ENCODE peak calls at places on chromosomes 2 and 18, in eight cellular contexts. B is choroid plexus epithelial cell, F is tibial artery, A is left lung, U is cardiac fibroblast, S is PC-3, W is heart left ventricle, L is AG04450. I is an unnamed sample.

GRCh38 chr2:143157001-143157798 is 28.0 kb downstream of the ARHGAP15 start:
- DNase-seq in B (no peak), F (no peak), A (no peak), U (no peak), S (no peak), W (no peak), L (no peak), I (no peak)

GRCh38 chr18:6281874-6282273 is 132.8 kb downstream of the L3MBTL4 start:
- DNase-seq in B (no peak), F (no peak), A (no peak), U (no peak), S (no peak), W (no peak), L (no peak), I (no peak)

GRCh38 chr18:5417342-5417741 is 121.8 kb upstream of the ZBTB14 start:
- DNase-seq in B (peak), F (no peak), A (peak), U (peak), S (no peak), W (no peak), L (no peak), I (no peak)

GRCh38 chr2:159891917-159892691 is 94.1 kb upstream of the CD302 start:
- DNase-seq in B (peak), F (no peak), A (no peak), U (peak), S (peak), W (no peak), L (no peak), I (peak)

GRCh38 chr18:74963820-74964446 is 245.0 kb downstream of the PTGR3 start:
- DNase-seq in B (peak), F (no peak), A (no peak), U (peak), S (peak), W (no peak), L (no peak), I (peak)

GRCh38 chr2:237177986-237178385 is 92.3 kb downstream of the COPS8 start:
- DNase-seq in B (no peak), F (no peak), A (no peak), U (no peak), S (no peak), W (no peak), L (no peak), I (no peak)

GRCh38 chr2:121197369-121198091 is 87.5 kb downstream of the TFCP2L1 start:
- DNase-seq in B (peak), F (peak), A (peak), U (peak), S (peak), W (peak), L (no peak), I (peak)

GRCh38 chr18:10008006-10008647 is 94.3 kb downstream of the VAPA start:
- DNase-seq in B (no peak), F (no peak), A (no peak), U (no peak), S (no peak), W (no peak), L (no peak), I (no peak)

GRCh38 chr18:39994521-39994920 is 1960.5 kb upstream of the PIK3C3 start:
- DNase-seq in B (no peak), F (no peak), A (no peak), U (no peak), S (peak), W (no peak), L (no peak), I (peak)

GRCh38 chr18:22283397-22283796 is 114.0 kb downstream of the GATA6 start:
- DNase-seq in B (peak), F (no peak), A (no peak), U (no peak), S (no peak), W (no peak), L (no peak), I (peak)

GRCh38 chr2:130744287-130745117 is 10.8 kb upstream of the AMER3 start:
- DNase-seq in B (no peak), F (no peak), A (peak), U (no peak), S (no peak), W (no peak), L (no peak), I (no peak)

GRCh38 chr18:55400590-55401274 is 187.3 kb downstream of the TCF4 start:
- DNase-seq in B (peak), F (no peak), A (no peak), U (peak), S (no peak), W (no peak), L (no peak), I (no peak)

GRCh38 chr18:55401275-55401620 is 186.7 kb downstream of the TCF4 start:
- DNase-seq in B (peak), F (no peak), A (no peak), U (no peak), S (no peak), W (no peak), L (no peak), I (no peak)

GRCh38 chr18:55403555-55403954 is 184.4 kb downstream of the TCF4 start:
- DNase-seq in B (no peak), F (no peak), A (no peak), U (no peak), S (no peak), W (no peak), L (no peak), I (no peak)

GRCh38 chr18:55402731-55403405 is 185.1 kb downstream of the TCF4 start:
- DNase-seq in B (peak), F (no peak), A (no peak), U (peak), S (no peak), W (no peak), L (no peak), I (no peak)

GRCh38 chr18:55401638-55402191 is 186.3 kb downstream of the TCF4 start:
- DNase-seq in B (peak), F (no peak), A (no peak), U (peak), S (no peak), W (no peak), L (peak), I (no peak)
- H3K4me3 ChIP-seq in B (peak), F (peak), A (peak), U (peak), S (no peak), W (peak), L (peak), I (no peak)

GRCh38 chr2:189763908-189764661 is 1.5 kb upstream of the OSGEPL1 start:
- DNase-seq in B (peak), F (no peak), A (no peak), U (peak), S (no peak), W (no peak), L (no peak), I (no peak)
- TF ChIP-seq CTCF in B (no peak), F (no peak), A (no peak), U (no peak), S (no peak), W (no peak), L (no peak), I (no peak)

GRCh38 chr2:176461098-176461497 is 191.9 kb downstream of the MTX2 start:
- DNase-seq in B (no peak), F (no peak), A (no peak), U (peak), S (peak), W (no peak), L (no peak), I (peak)
- H3K4me3 ChIP-seq in B (no peak), F (no peak), A (no peak), U (no peak), S (no peak), W (no peak), L (no peak), I (no peak)

GRCh38 chr2:72710418-72711152 is 115.2 kb downstream of the EXOC6B start:
- DNase-seq in B (no peak), F (no peak), A (no peak), U (no peak), S (no peak), W (no peak), L (no peak), I (no peak)

GRCh38 chr2:72712977-72713376 is 112.9 kb downstream of the EXOC6B start:
- DNase-seq in B (no peak), F (no peak), A (no peak), U (no peak), S (no peak), W (no peak), L (no peak), I (no peak)

GRCh38 chr2:72712304-72712703 is 113.5 kb downstream of the EXOC6B start:
- DNase-seq in B (no peak), F (no peak), A (no peak), U (no peak), S (no peak), W (no peak), L (no peak), I (no peak)

GRCh38 chr2:72718906-72719305 is 106.9 kb downstream of the EXOC6B start:
- DNase-seq in B (no peak), F (no peak), A (no peak), U (no peak), S (peak), W (no peak), L (no peak), I (no peak)

DNA sequence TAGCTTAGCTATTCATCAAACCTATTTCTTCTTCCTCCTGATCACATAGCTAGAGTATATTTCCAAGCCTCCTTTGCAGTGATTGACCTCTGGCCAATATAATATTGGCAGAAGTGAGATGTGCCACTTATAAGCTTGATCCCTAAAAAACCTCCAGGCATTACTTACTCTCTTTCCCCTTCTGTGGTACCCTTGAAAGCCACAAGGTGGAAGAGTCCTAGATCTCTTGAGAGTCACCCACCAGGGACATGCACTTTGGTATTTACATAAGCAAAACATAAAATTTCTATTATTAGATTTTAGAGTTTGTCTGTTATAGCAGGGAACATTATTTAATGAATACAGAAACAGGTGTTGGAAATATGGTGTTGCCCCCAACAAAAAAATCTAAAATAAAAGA is 112.0 kb downstream of the EXOC6B start:
- DNase-seq in B (no peak), F (no peak), A (no peak), U (no peak), S (peak), W (no peak), L (no peak), I (no peak)
- TF ChIP-seq CTCF in B (peak), F (no peak), A (no peak), U (no peak), S (peak), W (peak), L (peak), I (no peak)

GRCh38 chr2:8576525-8577157 is 105.2 kb upstream of the ID2 start:
- DNase-seq in B (no peak), F (no peak), A (no peak), U (no peak), S (no peak), W (no peak), L (no peak), I (no peak)

GRCh38 chr2:8577573-8577972 is 104.3 kb upstream of the ID2 start:
- DNase-seq in B (no peak), F (no peak), A (no peak), U (no peak), S (no peak), W (no peak), L (no peak), I (no peak)

GRCh38 chr2:8580316-8581047 is 101.4 kb upstream of the ID2 start:
- DNase-seq in B (no peak), F (no peak), A (no peak), U (no peak), S (no peak), W (no peak), L (no peak), I (no peak)

GRCh38 chr2:8579686-8580085 is 102.2 kb upstream of the ID2 start:
- DNase-seq in B (no peak), F (no peak), A (no peak), U (no peak), S (no peak), W (no peak), L (no peak), I (no peak)

DNA sequence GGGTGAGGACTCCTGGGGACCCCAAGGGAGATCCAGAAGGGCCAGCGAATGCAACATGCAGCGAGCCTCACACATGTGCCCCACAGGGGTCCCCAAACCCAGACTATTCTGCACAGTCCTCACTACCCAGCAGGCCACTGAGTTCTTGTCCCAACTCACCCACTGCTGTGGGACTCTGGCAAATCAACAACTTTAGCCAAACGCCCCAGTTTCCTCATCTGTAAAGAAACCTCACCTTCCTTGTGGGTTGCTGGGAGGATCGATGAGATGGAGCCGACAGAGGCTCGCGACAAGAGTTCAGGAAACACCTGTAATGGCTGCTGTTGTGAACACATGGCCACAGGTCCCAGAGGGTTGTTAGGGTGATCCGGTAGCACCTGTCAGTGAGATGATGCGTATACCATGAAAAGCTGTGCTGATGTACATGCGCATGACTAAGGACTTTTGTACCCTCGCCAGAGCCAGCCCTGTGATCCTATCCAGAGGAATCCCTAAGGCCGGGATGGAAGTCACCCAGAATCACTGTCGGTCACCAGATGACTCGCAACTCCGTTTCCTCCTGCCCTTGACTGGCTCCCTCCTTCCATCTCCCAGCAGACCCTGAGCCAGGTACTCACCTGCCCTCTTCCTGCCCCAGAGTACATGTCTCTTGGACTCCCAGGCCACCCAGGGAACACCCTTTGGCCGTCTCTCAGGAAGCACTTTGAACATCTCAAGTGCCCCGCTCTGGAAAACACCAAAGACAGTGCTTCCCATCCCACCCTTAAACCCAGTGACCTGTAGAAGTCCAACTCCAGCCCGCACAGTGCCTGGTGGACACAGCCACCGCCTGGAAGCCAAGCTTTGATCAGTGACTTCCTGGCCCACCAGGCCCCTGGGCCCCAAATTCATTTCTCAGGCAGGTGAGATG is 103.3 kb upstream of the ID2 start:
- DNase-seq in B (no peak), F (no peak), A (no peak), U (no peak), S (peak), W (no peak), L (no peak), I (no peak)
- H3K4me3 ChIP-seq in B (no peak), F (no peak), A (no peak), U (no peak), S (no peak), W (no peak), L (no peak), I (no peak)

GRCh38 chr18:3441290-3441689 is 8.7 kb upstream of the TGIF1 start:
- DNase-seq in B (peak), F (no peak), A (no peak), U (peak), S (peak), W (no peak), L (no peak), I (no peak)
- TF ChIP-seq CTCF in B (peak), F (peak), A (no peak), U (no peak), S (peak), W (peak), L (no peak), I (peak)

I was measured in epithelial cell of esophagus.